ENCODE peak calls at places on chromosomes 3 and 15, in four cellular contexts. One of them, this sample, is unnamed.

GRCh38 chr3:148999806-149000205 is 8.5 kb downstream of the GYG1 start:
- DNase-seq in ovary: no peak
- DNase-seq in heart left ventricle: no peak
- DNase-seq in endothelial cell of umbilical vein: no peak
- DNase-seq in this sample: peak; percentile 58

GRCh38 chr3:62718515-62719320 is 156.5 kb downstream of the CADPS start:
- DNase-seq in endothelial cell of umbilical vein: no peak
- DNase-seq in heart left ventricle: no peak
- DNase-seq in ovary: no peak
- DNase-seq in this sample: no peak

GRCh38 chr3:88713233-88713691 is 394.2 kb upstream of the EPHA3 start:
- DNase-seq in heart left ventricle: no peak
- DNase-seq in endothelial cell of umbilical vein: no peak
- DNase-seq in ovary: no peak
- DNase-seq in this sample: peak; percentile 9

GRCh38 chr3:7190094-7190493 is 329.2 kb downstream of the GRM7 start:
- DNase-seq in heart left ventricle: no peak
- DNase-seq in endothelial cell of umbilical vein: peak; percentile 59
- DNase-seq in ovary: no peak
- DNase-seq in this sample: peak; percentile 2

GRCh38 chr3:58573638-58574037 is 3.6 kb downstream of the FAM107A start:
- DNase-seq in endothelial cell of umbilical vein: no peak
- DNase-seq in ovary: no peak
- DNase-seq in heart left ventricle: no peak
- DNase-seq in this sample: no peak

GRCh38 chr3:9020396-9020795 is 57.1 kb upstream of the RAD18 start:
- DNase-seq in heart left ventricle: no peak
- DNase-seq in ovary: no peak
- DNase-seq in endothelial cell of umbilical vein: no peak
- DNase-seq in this sample: no peak

GRCh38 chr3:146470424-146470990 is 1.1 kb upstream of the PLSCR2 start:
- DNase-seq in ovary: no peak
- DNase-seq in heart left ventricle: no peak
- DNase-seq in endothelial cell of umbilical vein: no peak
- DNase-seq in this sample: no peak

GRCh38 chr15:34701536-34701935 is 53.3 kb downstream of the GJD2 start:
- DNase-seq in endothelial cell of umbilical vein: no peak
- DNase-seq in ovary: no peak
- DNase-seq in heart left ventricle: no peak
- DNase-seq in this sample: no peak

GRCh38 chr3:43855674-43856299 is 165.0 kb downstream of the ABHD5 start:
- DNase-seq in ovary: peak; percentile 36
- DNase-seq in heart left ventricle: no peak
- DNase-seq in endothelial cell of umbilical vein: peak; percentile 52
- DNase-seq in this sample: peak; percentile 71

GRCh38 chr15:61084944-61085367 is 144.1 kb downstream of the RORA start:
- DNase-seq in heart left ventricle: no peak
- DNase-seq in endothelial cell of umbilical vein: no peak
- DNase-seq in ovary: no peak
- DNase-seq in this sample: peak; percentile 26

GRCh38 chr3:52704611-52705437 is 767 bp downstream of the GLT8D1 start:
- DNase-seq in endothelial cell of umbilical vein: peak; percentile 36
- DNase-seq in heart left ventricle: no peak
- DNase-seq in ovary: peak; percentile 53
- DNase-seq in this sample: peak; percentile 26

GRCh38 chr3:10933958-10934481 is 58.5 kb upstream of the SLC6A1 start:
- DNase-seq in ovary: no peak
- DNase-seq in endothelial cell of umbilical vein: no peak
- DNase-seq in heart left ventricle: no peak
- DNase-seq in this sample: peak; percentile 64

GRCh38 chr15:66580643-66581042 is 14.8 kb upstream of the LCTL start:
- DNase-seq in endothelial cell of umbilical vein: peak; percentile 90
- DNase-seq in heart left ventricle: no peak
- DNase-seq in ovary: no peak
- DNase-seq in this sample: peak; percentile 60

GRCh38 chr3:101690972-101691371 is 4.5 kb upstream of the RPL24 start:
- DNase-seq in heart left ventricle: no peak
- DNase-seq in ovary: no peak
- DNase-seq in endothelial cell of umbilical vein: no peak
- DNase-seq in this sample: no peak

GRCh38 chr15:56866798-56867197 is 51.6 kb upstream of the TCF12 start:
- DNase-seq in endothelial cell of umbilical vein: peak; percentile 4
- DNase-seq in heart left ventricle: no peak
- DNase-seq in ovary: no peak
- DNase-seq in this sample: no peak

GRCh38 chr3:123769360-123769743 is 114.8 kb downstream of the MYLK start:
- DNase-seq in endothelial cell of umbilical vein: no peak
- DNase-seq in heart left ventricle: no peak
- DNase-seq in ovary: no peak
- DNase-seq in this sample: no peak

GRCh38 chr3:166274342-166274741 is 437.1 kb upstream of the BCHE start:
- DNase-seq in heart left ventricle: no peak
- DNase-seq in ovary: no peak
- DNase-seq in endothelial cell of umbilical vein: peak; percentile 21
- DNase-seq in this sample: no peak

GRCh38 chr15:31236184-31237041 is 90.2 kb upstream of the KLF13 start:
- DNase-seq in heart left ventricle: peak; percentile 82
- DNase-seq in ovary: peak; percentile 86
- DNase-seq in endothelial cell of umbilical vein: peak; percentile 81
- DNase-seq in this sample: peak; percentile 18

GRCh38 chr3:197234947-197235914 is 63.2 kb downstream of the DLG1 start:
- DNase-seq in ovary: no peak
- DNase-seq in heart left ventricle: no peak
- DNase-seq in endothelial cell of umbilical vein: no peak
- DNase-seq in this sample: no peak

GRCh38 chr3:128568602-128569490 is 75.8 kb upstream of the GATA2 start:
- DNase-seq in ovary: no peak
- DNase-seq in endothelial cell of umbilical vein: peak; percentile 55
- DNase-seq in heart left ventricle: no peak
- DNase-seq in this sample: no peak

GRCh38 chr3:59660376-59660775 is 610.6 kb upstream of the CFAP20DC start:
- DNase-seq in heart left ventricle: no peak
- DNase-seq in endothelial cell of umbilical vein: no peak
- DNase-seq in ovary: no peak
- DNase-seq in this sample: no peak

GRCh38 chr15:67178569-67179210 is 75.8 kb downstream of the AAGAB start:
- DNase-seq in endothelial cell of umbilical vein: peak; percentile 90
- DNase-seq in ovary: peak; percentile 45
- DNase-seq in heart left ventricle: no peak
- DNase-seq in this sample: peak; percentile 98

GRCh38 chr3:143464850-143465249 is 345.3 kb downstream of the CHST2 start:
- DNase-seq in endothelial cell of umbilical vein: no peak
- DNase-seq in ovary: no peak
- DNase-seq in heart left ventricle: no peak
- DNase-seq in this sample: no peak

GRCh38 chr3:47355010-47355409 is 25.8 kb upstream of the PTPN23 start:
- DNase-seq in endothelial cell of umbilical vein: no peak
- DNase-seq in ovary: no peak
- DNase-seq in heart left ventricle: no peak
- DNase-seq in this sample: no peak

GRCh38 chr3:129507181-129507831 is 21.1 kb upstream of the RHO start:
- DNase-seq in heart left ventricle: peak; percentile 62
- DNase-seq in ovary: no peak
- DNase-seq in endothelial cell of umbilical vein: peak; percentile 55
- DNase-seq in this sample: no peak

GRCh38 chr15:101498076-101498730 is 8.7 kb upstream of the PCSK6 start:
- DNase-seq in endothelial cell of umbilical vein: no peak
- DNase-seq in heart left ventricle: no peak
- DNase-seq in ovary: no peak
- DNase-seq in this sample: no peak

GRCh38 chr3:51382947-51383578 is 2.0 kb upstream of the MANF start:
- DNase-seq in ovary: no peak
- DNase-seq in heart left ventricle: no peak
- DNase-seq in endothelial cell of umbilical vein: no peak
- DNase-seq in this sample: no peak

GRCh38 chr3:54888873-54889272 is 39.0 kb downstream of the LRTM1 start:
- DNase-seq in ovary: no peak
- DNase-seq in endothelial cell of umbilical vein: no peak
- DNase-seq in heart left ventricle: no peak
- DNase-seq in this sample: peak; percentile 61

GRCh38 chr15:41513282-41514227 is at the start of gene LTK:
- DNase-seq in ovary: no peak
- DNase-seq in endothelial cell of umbilical vein: no peak
- DNase-seq in heart left ventricle: peak; percentile 67
- DNase-seq in this sample: peak; percentile 74
- H3K27ac ChIP-seq in ovary: no peak within 1 kb of the TSS
- H3K27ac ChIP-seq in endothelial cell of umbilical vein: no peak within 1 kb of the TSS
- H3K27ac ChIP-seq in heart left ventricle: no peak within 1 kb of the TSS
- H3K27ac ChIP-seq in this sample: no peak within 1 kb of the TSS

DNA sequence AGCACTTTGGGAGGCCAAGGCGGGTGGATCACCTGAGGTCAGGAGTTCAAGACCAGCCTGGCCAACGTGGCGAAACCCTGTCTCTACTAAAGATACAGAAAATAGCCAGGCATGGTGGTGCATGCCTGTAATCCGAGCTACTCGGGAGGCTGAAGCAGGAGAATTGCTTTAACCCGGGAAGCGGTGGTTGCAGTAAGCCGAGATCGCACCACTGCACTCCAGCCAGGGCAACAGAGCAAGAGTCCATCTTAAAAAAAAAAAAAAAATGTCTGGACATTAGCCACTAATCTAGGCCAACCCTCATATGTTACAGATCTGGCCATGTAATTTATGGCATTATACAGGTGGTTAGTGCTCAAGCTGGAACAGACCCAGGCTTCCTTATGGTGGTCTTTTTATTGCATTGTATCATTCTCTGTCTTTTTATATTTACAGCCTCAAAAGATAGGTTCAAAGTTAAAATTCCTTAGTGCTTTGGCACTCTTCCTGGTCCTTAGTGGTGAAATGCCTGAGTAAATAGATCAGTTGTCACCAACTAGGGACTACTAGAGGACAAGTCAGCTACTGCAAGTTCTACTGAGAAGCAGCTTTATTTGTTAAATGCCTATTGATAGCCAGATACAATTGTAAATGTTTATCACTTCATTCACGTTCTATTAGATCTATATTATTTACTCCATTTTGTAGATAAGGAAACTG is 16.0 kb downstream of the STARD9 start:
- DNase-seq in endothelial cell of umbilical vein: peak; percentile 47
- DNase-seq in ovary: no peak
- DNase-seq in heart left ventricle: no peak
- DNase-seq in this sample: peak; percentile 64
- TF ChIP-seq CTCF in endothelial cell of umbilical vein: no peak
- TF ChIP-seq CTCF in ovary: no peak
- TF ChIP-seq CTCF in heart left ventricle: peak; percentile 17
- TF ChIP-seq CTCF in this sample: peak; percentile 32

GRCh38 chr3:167728631-167729335 is 5.9 kb downstream of the PDCD10 start:
- DNase-seq in heart left ventricle: no peak
- DNase-seq in ovary: no peak
- DNase-seq in endothelial cell of umbilical vein: no peak
- DNase-seq in this sample: no peak
- H3K4me1 ChIP-seq in heart left ventricle: peaks cover 18% of the 10 kb centered on the region
- H3K4me1 ChIP-seq in ovary: peaks cover 1% of the 10 kb centered on the region
- H3K4me1 ChIP-seq in endothelial cell of umbilical vein: peaks cover 7% of the 10 kb centered on the region
- H3K4me1 ChIP-seq in this sample: peaks cover 34% of the 10 kb centered on the region

GRCh38 chr15:68348601-68349000 is 71.1 kb downstream of the FEM1B start:
- DNase-seq in heart left ventricle: no peak
- DNase-seq in endothelial cell of umbilical vein: no peak
- DNase-seq in ovary: no peak
- DNase-seq in this sample: no peak
- H3K27ac ChIP-seq in heart left ventricle: no peak overlapping the region
- H3K27ac ChIP-seq in endothelial cell of umbilical vein: no peak overlapping the region
- H3K27ac ChIP-seq in ovary: no peak overlapping the region
- H3K27ac ChIP-seq in this sample: no peak overlapping the region

DNA sequence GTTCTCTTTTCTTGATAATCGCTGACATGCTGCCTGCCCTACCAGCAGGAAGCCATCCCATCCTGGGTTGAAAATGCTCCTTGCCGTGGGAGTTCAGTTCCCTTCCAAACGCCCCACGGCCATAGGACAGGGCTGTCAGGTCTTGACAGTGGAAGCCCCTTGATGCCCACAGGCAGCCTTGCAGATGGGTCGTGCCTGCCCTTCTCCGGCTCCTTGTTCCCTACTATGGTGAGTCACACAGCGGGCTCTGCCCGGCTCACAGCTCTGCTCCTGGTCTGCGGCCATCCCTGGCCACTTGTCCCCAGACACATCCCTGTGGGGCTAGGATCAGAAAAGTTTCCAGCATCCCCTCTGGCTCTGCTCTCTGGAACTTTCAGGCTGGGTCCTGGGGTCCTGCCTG is 6.2 kb upstream of the APBA2 start:
- DNase-seq in heart left ventricle: peak; percentile 21
- DNase-seq in ovary: no peak
- DNase-seq in endothelial cell of umbilical vein: no peak
- DNase-seq in this sample: no peak
- TF ChIP-seq CTCF in heart left ventricle: no peak
- TF ChIP-seq CTCF in ovary: no peak
- TF ChIP-seq CTCF in endothelial cell of umbilical vein: no peak
- TF ChIP-seq CTCF in this sample: no peak

GRCh38 chr15:85582076-85582718 is 201.8 kb downstream of the AKAP13 start:
- DNase-seq in endothelial cell of umbilical vein: peak; percentile 80
- DNase-seq in heart left ventricle: no peak
- DNase-seq in ovary: no peak
- DNase-seq in this sample: no peak
- H3K4me1 ChIP-seq in endothelial cell of umbilical vein: peaks cover 67% of the 10 kb centered on the region
- H3K4me1 ChIP-seq in heart left ventricle: peaks cover 52% of the 10 kb centered on the region
- H3K4me1 ChIP-seq in ovary: peaks cover 14% of the 10 kb centered on the region
- H3K4me1 ChIP-seq in this sample: peaks cover 28% of the 10 kb centered on the region

This sample was measured in cardiac muscle cell.